ENCODE peak calls at places on chromosomes 4 and X, in five cellular contexts. One of them, this sample, is unnamed.

GRCh38 chrX:13263560-13264251 is 56.1 kb downstream of the ATXN3L start:
- DNase-seq in neural progenitor cell: no peak
- DNase-seq in amniotic stem cell: no peak
- DNase-seq in retina: no peak
- DNase-seq in HS-27A: no peak
- DNase-seq in this sample: no peak

GRCh38 chr4:79848329-79848728 is 224.7 kb downstream of the ANTXR2 start:
- DNase-seq in neural progenitor cell: no peak
- DNase-seq in retina: no peak
- DNase-seq in amniotic stem cell: no peak
- DNase-seq in HS-27A: no peak
- DNase-seq in this sample: no peak

GRCh38 chrX:23333842-23334535 is 660 bp upstream of the PTCHD1 start:
- DNase-seq in amniotic stem cell: no peak
- DNase-seq in retina: peak; percentile 54
- DNase-seq in HS-27A: no peak
- DNase-seq in neural progenitor cell: peak; percentile 67
- DNase-seq in this sample: peak; percentile 0

GRCh38 chr4:124111922-124112321 is 600.6 kb downstream of the ANKRD50 start:
- DNase-seq in retina: peak; percentile 53
- DNase-seq in neural progenitor cell: peak; percentile 74
- DNase-seq in amniotic stem cell: peak; percentile 14
- DNase-seq in HS-27A: peak; percentile 29
- DNase-seq in this sample: peak; percentile 25

GRCh38 chr4:124514588-124514987 is 197.9 kb downstream of the ANKRD50 start:
- DNase-seq in neural progenitor cell: no peak
- DNase-seq in amniotic stem cell: no peak
- DNase-seq in HS-27A: no peak
- DNase-seq in retina: no peak
- DNase-seq in this sample: no peak

GRCh38 chr4:147782087-147782781 is 50.3 kb downstream of the ARHGAP10 start:
- DNase-seq in retina: no peak
- DNase-seq in HS-27A: no peak
- DNase-seq in neural progenitor cell: no peak
- DNase-seq in amniotic stem cell: no peak
- DNase-seq in this sample: no peak

GRCh38 chrX:129983575-129984131 is 1.2 kb downstream of the BCORL1 start:
- DNase-seq in neural progenitor cell: peak; percentile 74
- DNase-seq in HS-27A: no peak
- DNase-seq in amniotic stem cell: no peak
- DNase-seq in retina: peak; percentile 61
- DNase-seq in this sample: peak; percentile 1

GRCh38 chrX:118545510-118545909 is 49.9 kb downstream of the DOCK11 start:
- DNase-seq in retina: no peak
- DNase-seq in neural progenitor cell: no peak
- DNase-seq in amniotic stem cell: no peak
- DNase-seq in HS-27A: no peak
- DNase-seq in this sample: no peak

GRCh38 chr4:185068837-185069236 is 50.5 kb downstream of the HELT start:
- DNase-seq in neural progenitor cell: peak; percentile 18
- DNase-seq in amniotic stem cell: no peak
- DNase-seq in retina: no peak
- DNase-seq in HS-27A: no peak
- DNase-seq in this sample: no peak

GRCh38 chr4:77599378-77599777 is 6.2 kb upstream of the CXCL13 start:
- DNase-seq in amniotic stem cell: peak; percentile 21
- DNase-seq in neural progenitor cell: peak; percentile 34
- DNase-seq in retina: no peak
- DNase-seq in HS-27A: no peak
- DNase-seq in this sample: peak; percentile 63

GRCh38 chrX:46244451-46244850 is 300.8 kb downstream of the ZNF674 start:
- DNase-seq in retina: no peak
- DNase-seq in amniotic stem cell: no peak
- DNase-seq in neural progenitor cell: no peak
- DNase-seq in HS-27A: no peak
- DNase-seq in this sample: no peak

GRCh38 chr4:101103381-101104142 is 243.8 kb downstream of the PPP3CA start:
- DNase-seq in amniotic stem cell: no peak
- DNase-seq in HS-27A: no peak
- DNase-seq in retina: peak; percentile 7
- DNase-seq in neural progenitor cell: no peak
- DNase-seq in this sample: no peak

GRCh38 chr4:148764720-148765119 is 322.5 kb upstream of the NR3C2 start:
- DNase-seq in retina: no peak
- DNase-seq in neural progenitor cell: no peak
- DNase-seq in HS-27A: no peak
- DNase-seq in amniotic stem cell: no peak
- DNase-seq in this sample: no peak

GRCh38 chr4:81359207-81359606 is 112.5 kb downstream of the RASGEF1B start:
- DNase-seq in retina: no peak
- DNase-seq in amniotic stem cell: no peak
- DNase-seq in HS-27A: no peak
- DNase-seq in neural progenitor cell: no peak
- DNase-seq in this sample: no peak

GRCh38 chrX:70313503-70313902 is 23.6 kb downstream of the KIF4A start:
- DNase-seq in retina: no peak
- DNase-seq in neural progenitor cell: no peak
- DNase-seq in amniotic stem cell: no peak
- DNase-seq in HS-27A: no peak
- DNase-seq in this sample: no peak

GRCh38 chr4:87633239-87633638 is 16.8 kb upstream of the DMP1 start:
- DNase-seq in amniotic stem cell: no peak
- DNase-seq in retina: peak; percentile 9
- DNase-seq in HS-27A: peak; percentile 45
- DNase-seq in neural progenitor cell: no peak
- DNase-seq in this sample: no peak

GRCh38 chrX:79366888-79367749 is at the start of gene ITM2A:
- DNase-seq in retina: peak; percentile 60
- DNase-seq in amniotic stem cell: no peak
- DNase-seq in HS-27A: no peak
- DNase-seq in neural progenitor cell: peak; percentile 58
- DNase-seq in this sample: peak; percentile 18

GRCh38 chr4:136319789-136320470 is 1212.4 kb downstream of the PCDH18 start:
- DNase-seq in HS-27A: peak; percentile 3
- DNase-seq in retina: no peak
- DNase-seq in neural progenitor cell: no peak
- DNase-seq in amniotic stem cell: no peak
- DNase-seq in this sample: no peak